ENCODE peak calls at places on chromosomes 6 and 20, in four cellular contexts. R is Peyer's patch, Z is mucosa of descending colon, X is tibial nerve. F is an unnamed sample. For H3K9me3, the result is how much of the 10 kb centered on the place peaks cover.

GRCh38 chr20:63163596-63164560 is 52.1 kb downstream of the YTHDF1 start:
- DNase-seq in R (no peak), Z (no peak), X (no peak), F (no peak)

GRCh38 chr6:104017410-104018381 is 842.0 kb downstream of the HACE1 start:
- DNase-seq in R (no peak), Z (no peak), X (no peak), F (no peak)

GRCh38 chr6:134875367-134875766 is 74.5 kb downstream of the ALDH8A1 start:
- DNase-seq in R (no peak), Z (no peak), X (no peak), F (no peak)

GRCh38 chr20:38291582-38291918 is 12.4 kb upstream of the BPI start:
- DNase-seq in R (no peak), Z (no peak), X (no peak), F (no peak)

GRCh38 chr20:64102647-64103354 is 4.6 kb downstream of the NPBWR2 start:
- DNase-seq in R (no peak), Z (no peak), X (no peak), F (peak)

GRCh38 chr20:52048365-52048764 is 143.2 kb downstream of the ZFP64 start:
- DNase-seq in R (no peak), Z (no peak), X (no peak), F (no peak)

GRCh38 chr6:147201885-147202515 is 2.2 kb upstream of the STXBP5 start:
- DNase-seq in R (peak), Z (peak), X (peak), F (peak)

GRCh38 chr20:44209691-44210421 is 715 bp downstream of the OSER1 start:
- DNase-seq in R (no peak), Z (peak), X (no peak), F (no peak)

GRCh38 chr6:17022604-17023003 is 79.2 kb upstream of the STMND1 start:
- DNase-seq in R (no peak), Z (no peak), X (no peak), F (no peak)

GRCh38 chr6:36290668-36291620 is 21.1 kb downstream of the PNPLA1 start:
- DNase-seq in R (no peak), Z (peak), X (no peak), F (no peak)

GRCh38 chr20:62368629-62369507 is 1.8 kb upstream of the LAMA5 start:
- DNase-seq in R (no peak), Z (peak), X (no peak), F (peak)

GRCh38 chr6:113763311-113763766 is 93.8 kb upstream of the MARCKS start:
- DNase-seq in R (no peak), Z (no peak), X (no peak), F (no peak)

GRCh38 chr6:24719125-24719931 is at the start of gene C6orf62:
- DNase-seq in R (peak), Z (peak), X (no peak), F (peak)

GRCh38 chr20:21102252-21102609 is 3.9 kb downstream of the LINC00237 start:
- DNase-seq in R (no peak), Z (peak), X (no peak), F (no peak)

GRCh38 chr6:86712039-86712438 is 225.3 kb upstream of the HTR1E start:
- DNase-seq in R (no peak), Z (no peak), X (no peak), F (no peak)

GRCh38 chr6:43734294-43734665 is 35.7 kb upstream of the VEGFA start:
- DNase-seq in R (no peak), Z (no peak), X (no peak), F (no peak)

GRCh38 chr20:21665687-21666446 is 39.6 kb upstream of the PAX1 start:
- DNase-seq in R (no peak), Z (no peak), X (no peak), F (no peak)

GRCh38 chr6:133609404-133610270 is 279.3 kb upstream of the TCF21 start:
- DNase-seq in R (no peak), Z (no peak), X (no peak), F (no peak)

GRCh38 chr6:108423982-108424695 is 129.3 kb downstream of the AFG1L start:
- DNase-seq in R (no peak), Z (no peak), X (no peak), F (no peak)

GRCh38 chr20:34567885-34568865 is 9.7 kb downstream of the MAP1LC3A start:
- DNase-seq in R (no peak), Z (no peak), X (no peak), F (no peak)

GRCh38 chr6:27562027-27562410 is 89.1 kb upstream of the ZNF184 start:
- DNase-seq in R (no peak), Z (no peak), X (no peak), F (no peak)

GRCh38 chr6:27568226-27568889 is 95.5 kb upstream of the ZNF184 start:
- DNase-seq in R (no peak), Z (no peak), X (no peak), F (no peak)

GRCh38 chr6:27565839-27566779 is 93.2 kb upstream of the ZNF184 start:
- DNase-seq in R (no peak), Z (no peak), X (no peak), F (no peak)
- TF ChIP-seq CTCF in R (no peak), Z (no peak), X (no peak), F (no peak)

GRCh38 chr6:3665608-3666007 is 85.9 kb downstream of the PXDC1 start:
- DNase-seq in R (no peak), Z (no peak), X (no peak), F (no peak)

GRCh38 chr6:3671382-3671781 is 80.1 kb downstream of the PXDC1 start:
- DNase-seq in R (no peak), Z (no peak), X (no peak), F (no peak)

GRCh38 chr6:3664641-3665041 is 86.9 kb downstream of the PXDC1 start:
- DNase-seq in R (no peak), Z (no peak), X (no peak), F (no peak)

DNA sequence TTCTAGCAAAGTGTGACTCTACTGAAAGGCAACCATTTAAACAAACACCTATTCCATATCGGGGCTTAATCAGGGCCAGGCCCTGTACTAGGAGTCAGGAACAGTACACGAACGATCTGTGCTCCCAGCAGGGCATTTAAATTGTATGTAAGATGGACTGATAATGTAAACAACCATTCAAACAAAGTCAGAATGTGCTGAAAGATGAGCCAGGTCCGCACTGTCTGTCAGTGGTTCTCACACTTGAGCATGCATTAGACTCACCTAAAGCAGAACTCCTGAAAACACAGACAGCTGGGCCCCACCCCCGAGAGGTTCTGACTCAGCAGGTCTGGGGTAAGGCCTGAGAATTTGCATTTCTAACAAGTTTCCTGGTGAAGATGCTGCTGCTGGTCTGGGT is 81.6 kb downstream of the PXDC1 start:
- DNase-seq in R (no peak), Z (no peak), X (no peak), F (no peak)
- H3K9me3 ChIP-seq in R (under half), Z (under half), X (under half), F (under half)

GRCh38 chr20:54479138-54479906 is 3.9 kb downstream of the DOK5 start:
- DNase-seq in R (no peak), Z (no peak), X (no peak), F (no peak)
- TF ChIP-seq CTCF in R (no peak), Z (no peak), X (no peak), F (peak)

GRCh38 chr6:168212322-168212721 is 107.3 kb downstream of the DACT2 start:
- DNase-seq in R (no peak), Z (no peak), X (no peak), F (no peak)

GRCh38 chr6:168208854-168209253 is 110.7 kb downstream of the DACT2 start:
- DNase-seq in R (no peak), Z (no peak), X (no peak), F (no peak)

GRCh38 chr6:168209420-168209819 is 110.2 kb downstream of the DACT2 start:
- DNase-seq in R (no peak), Z (no peak), X (no peak), F (no peak)

GRCh38 chr6:168208436-168208835 is 111.1 kb downstream of the DACT2 start:
- DNase-seq in R (no peak), Z (no peak), X (no peak), F (no peak)

GRCh38 chr6:168210239-168211107 is 109.1 kb downstream of the DACT2 start:
- DNase-seq in R (no peak), Z (no peak), X (no peak), F (no peak)
- H3K9me3 ChIP-seq in R (under half), Z (under half), X (under half), F (under half)